ENCODE peak calls at places on chromosome 2, in ten cellular contexts. O is D721Med; S is mesenchymal stem cell; A is stimulated activated CD4-positive, alpha-beta T cell treated with anti-CD3 and anti-CD28 coated beads, Interleukin-12 subunit alpha, Interleukin-12 subunit beta, amount 100 ng/mL, for 48 hours; J is cardiac septum; X is CD14-positive monocyte; C is Kasumi-1; V is stimulated activated naive CD8-positive, alpha-beta T cell treated with anti-CD3 and anti-CD28 coated beads, Interleukin-15, amount 100 ng/mL, for 72 hours; H is HEK293T; P is Ammon's horn. M is an unnamed sample.

GRCh38 chr2:71684226-71685072 is 231.1 kb downstream of the DYSF start:
- DNase-seq in H (no peak), J (peak; percentile 70), X (peak; percentile 43), O (no peak), S (no peak), P (no peak), C (no peak), V (no peak), A (no peak), M (no peak)

GRCh38 chr2:85999131-85999831 is 106.4 kb downstream of the POLR1A start:
- DNase-seq in A (peak; percentile 31), S (peak; percentile 55), J (peak; percentile 65), C (peak; percentile 82), O (no peak), P (peak; percentile 24), V (peak; percentile 68), H (no peak), X (no peak), M (no peak)

GRCh38 chr2:144201868-144202468 is 318.0 kb downstream of the ZEB2 start:
- DNase-seq in P (no peak), H (no peak), X (no peak), S (peak; percentile 55), C (no peak), V (no peak), O (no peak), A (no peak), J (no peak), M (no peak)

GRCh38 chr2:173427887-173428683 is 73.4 kb downstream of the CDCA7 start:
- DNase-seq in J (no peak), X (no peak), H (no peak), V (no peak), S (no peak), A (no peak), C (no peak), P (no peak), O (no peak), M (peak; percentile 49)

GRCh38 chr2:144241801-144242200 is 278.1 kb downstream of the ZEB2 start:
- DNase-seq in J (no peak), X (no peak), C (no peak), V (no peak), S (no peak), P (no peak), H (no peak), O (no peak), A (no peak), M (no peak)

GRCh38 chr2:38720613-38721241 is 30.4 kb downstream of the SRSF7 start:
- DNase-seq in A (no peak), X (no peak), S (no peak), V (no peak), O (no peak), H (no peak), J (peak; percentile 80), P (peak; percentile 34), C (peak; percentile 22), M (peak; percentile 99)

GRCh38 chr2:99863914-99864273 is 278.5 kb downstream of the AFF3 start:
- DNase-seq in S (peak; percentile 72), H (no peak), O (no peak), P (no peak), C (no peak), X (no peak), V (no peak), J (no peak), A (no peak), M (no peak)

GRCh38 chr2:51673628-51674027 is 641.7 kb upstream of the NRXN1 start:
- DNase-seq in S (no peak), J (no peak), V (no peak), X (no peak), O (no peak), H (no peak), P (no peak), A (no peak), C (no peak), M (no peak)

GRCh38 chr2:138877421-138877820 is 97.2 kb upstream of the NXPH2 start:
- DNase-seq in S (peak; percentile 34), P (no peak), A (no peak), V (no peak), J (no peak), O (no peak), C (peak; percentile 36), H (no peak), X (no peak), M (no peak)